ENCODE peak calls at places on chromosomes 16 and 17, in seven cellular contexts. One of them, this sample, is unnamed.

GRCh38 chr16:29877266-29877961 is 14.4 kb upstream of the CDIPT start:
- DNase-seq in activated naive CD4-positive, alpha-beta T cell: no peak
- DNase-seq in T-helper 1 cell: peak
- DNase-seq in stimulated activated CD4-positive, alpha-beta T cell treated with anti-CD3 and anti-CD28 coated beads, Interleukin-12 subunit alpha, Interleukin-12 subunit beta, amount 100 ng/mL, for 48 hours: peak
- DNase-seq in prostate gland: no peak
- DNase-seq in fibroblast of lung: peak
- DNase-seq in central memory CD8-positive, alpha-beta T cell: no peak
- DNase-seq in this sample: no peak

GRCh38 chr16:69310479-69311114 is 553 bp upstream of the VPS4A start:
- DNase-seq in fibroblast of lung: no peak
- DNase-seq in stimulated activated CD4-positive, alpha-beta T cell treated with anti-CD3 and anti-CD28 coated beads, Interleukin-12 subunit alpha, Interleukin-12 subunit beta, amount 100 ng/mL, for 48 hours: no peak
- DNase-seq in prostate gland: no peak
- DNase-seq in central memory CD8-positive, alpha-beta T cell: no peak
- DNase-seq in activated naive CD4-positive, alpha-beta T cell: no peak
- DNase-seq in T-helper 1 cell: no peak
- DNase-seq in this sample: no peak

GRCh38 chr16:87570938-87571867 is 31.1 kb upstream of the JPH3 start:
- DNase-seq in central memory CD8-positive, alpha-beta T cell: no peak
- DNase-seq in prostate gland: peak
- DNase-seq in activated naive CD4-positive, alpha-beta T cell: no peak
- DNase-seq in T-helper 1 cell: no peak
- DNase-seq in stimulated activated CD4-positive, alpha-beta T cell treated with anti-CD3 and anti-CD28 coated beads, Interleukin-12 subunit alpha, Interleukin-12 subunit beta, amount 100 ng/mL, for 48 hours: no peak
- DNase-seq in fibroblast of lung: peak
- DNase-seq in this sample: no peak

GRCh38 chr16:19001788-19002187 is 18.1 kb downstream of the TMC7 start:
- DNase-seq in central memory CD8-positive, alpha-beta T cell: no peak
- DNase-seq in prostate gland: no peak
- DNase-seq in fibroblast of lung: peak
- DNase-seq in activated naive CD4-positive, alpha-beta T cell: no peak
- DNase-seq in stimulated activated CD4-positive, alpha-beta T cell treated with anti-CD3 and anti-CD28 coated beads, Interleukin-12 subunit alpha, Interleukin-12 subunit beta, amount 100 ng/mL, for 48 hours: no peak
- DNase-seq in T-helper 1 cell: no peak
- DNase-seq in this sample: no peak

GRCh38 chr17:7511108-7511507 is 26.9 kb downstream of the POLR2A start:
- DNase-seq in T-helper 1 cell: no peak
- DNase-seq in activated naive CD4-positive, alpha-beta T cell: no peak
- DNase-seq in central memory CD8-positive, alpha-beta T cell: no peak
- DNase-seq in prostate gland: no peak
- DNase-seq in fibroblast of lung: peak
- DNase-seq in stimulated activated CD4-positive, alpha-beta T cell treated with anti-CD3 and anti-CD28 coated beads, Interleukin-12 subunit alpha, Interleukin-12 subunit beta, amount 100 ng/mL, for 48 hours: no peak
- DNase-seq in this sample: no peak

GRCh38 chr16:57795431-57795878 is 6.8 kb downstream of the KIFC3 start:
- DNase-seq in fibroblast of lung: peak
- DNase-seq in prostate gland: peak
- DNase-seq in central memory CD8-positive, alpha-beta T cell: no peak
- DNase-seq in stimulated activated CD4-positive, alpha-beta T cell treated with anti-CD3 and anti-CD28 coated beads, Interleukin-12 subunit alpha, Interleukin-12 subunit beta, amount 100 ng/mL, for 48 hours: no peak
- DNase-seq in activated naive CD4-positive, alpha-beta T cell: no peak
- DNase-seq in T-helper 1 cell: no peak
- DNase-seq in this sample: no peak

GRCh38 chr17:45282683-45283644 is 21.1 kb upstream of the SPATA32 start:
- DNase-seq in prostate gland: no peak
- DNase-seq in fibroblast of lung: peak
- DNase-seq in central memory CD8-positive, alpha-beta T cell: no peak
- DNase-seq in activated naive CD4-positive, alpha-beta T cell: no peak
- DNase-seq in T-helper 1 cell: no peak
- DNase-seq in stimulated activated CD4-positive, alpha-beta T cell treated with anti-CD3 and anti-CD28 coated beads, Interleukin-12 subunit alpha, Interleukin-12 subunit beta, amount 100 ng/mL, for 48 hours: no peak
- DNase-seq in this sample: no peak

GRCh38 chr16:49615606-49616005 is 240.3 kb downstream of the ZNF423 start:
- DNase-seq in prostate gland: no peak
- DNase-seq in central memory CD8-positive, alpha-beta T cell: no peak
- DNase-seq in activated naive CD4-positive, alpha-beta T cell: no peak
- DNase-seq in T-helper 1 cell: no peak
- DNase-seq in fibroblast of lung: no peak
- DNase-seq in stimulated activated CD4-positive, alpha-beta T cell treated with anti-CD3 and anti-CD28 coated beads, Interleukin-12 subunit alpha, Interleukin-12 subunit beta, amount 100 ng/mL, for 48 hours: no peak
- DNase-seq in this sample: no peak

GRCh38 chr16:16122264-16122663 is 101.0 kb downstream of the ABCC6 start:
- DNase-seq in central memory CD8-positive, alpha-beta T cell: no peak
- DNase-seq in T-helper 1 cell: no peak
- DNase-seq in activated naive CD4-positive, alpha-beta T cell: no peak
- DNase-seq in stimulated activated CD4-positive, alpha-beta T cell treated with anti-CD3 and anti-CD28 coated beads, Interleukin-12 subunit alpha, Interleukin-12 subunit beta, amount 100 ng/mL, for 48 hours: no peak
- DNase-seq in fibroblast of lung: no peak
- DNase-seq in prostate gland: no peak
- DNase-seq in this sample: no peak

GRCh38 chr17:44844390-44844830 is 3.3 kb upstream of the HIGD1B start:
- DNase-seq in activated naive CD4-positive, alpha-beta T cell: no peak
- DNase-seq in prostate gland: no peak
- DNase-seq in T-helper 1 cell: no peak
- DNase-seq in central memory CD8-positive, alpha-beta T cell: no peak
- DNase-seq in fibroblast of lung: peak
- DNase-seq in stimulated activated CD4-positive, alpha-beta T cell treated with anti-CD3 and anti-CD28 coated beads, Interleukin-12 subunit alpha, Interleukin-12 subunit beta, amount 100 ng/mL, for 48 hours: no peak
- DNase-seq in this sample: no peak

GRCh38 chr16:68097088-68097487 is 11.9 kb downstream of the NFATC3 start:
- DNase-seq in stimulated activated CD4-positive, alpha-beta T cell treated with anti-CD3 and anti-CD28 coated beads, Interleukin-12 subunit alpha, Interleukin-12 subunit beta, amount 100 ng/mL, for 48 hours: no peak
- DNase-seq in fibroblast of lung: no peak
- DNase-seq in activated naive CD4-positive, alpha-beta T cell: no peak
- DNase-seq in T-helper 1 cell: no peak
- DNase-seq in central memory CD8-positive, alpha-beta T cell: no peak
- DNase-seq in prostate gland: no peak
- DNase-seq in this sample: no peak

GRCh38 chr17:28937044-28937729 is 14.1 kb downstream of the PHF12 start:
- DNase-seq in T-helper 1 cell: no peak
- DNase-seq in central memory CD8-positive, alpha-beta T cell: no peak
- DNase-seq in prostate gland: peak
- DNase-seq in activated naive CD4-positive, alpha-beta T cell: no peak
- DNase-seq in stimulated activated CD4-positive, alpha-beta T cell treated with anti-CD3 and anti-CD28 coated beads, Interleukin-12 subunit alpha, Interleukin-12 subunit beta, amount 100 ng/mL, for 48 hours: no peak
- DNase-seq in fibroblast of lung: no peak
- DNase-seq in this sample: no peak

GRCh38 chr17:34760931-34761500 is 181.6 kb downstream of the TMEM132E start:
- DNase-seq in stimulated activated CD4-positive, alpha-beta T cell treated with anti-CD3 and anti-CD28 coated beads, Interleukin-12 subunit alpha, Interleukin-12 subunit beta, amount 100 ng/mL, for 48 hours: no peak
- DNase-seq in activated naive CD4-positive, alpha-beta T cell: no peak
- DNase-seq in T-helper 1 cell: no peak
- DNase-seq in prostate gland: no peak
- DNase-seq in fibroblast of lung: no peak
- DNase-seq in central memory CD8-positive, alpha-beta T cell: no peak
- DNase-seq in this sample: no peak

GRCh38 chr17:60039509-60040442 is 38.9 kb downstream of the HEATR6 start:
- DNase-seq in fibroblast of lung: no peak
- DNase-seq in T-helper 1 cell: no peak
- DNase-seq in stimulated activated CD4-positive, alpha-beta T cell treated with anti-CD3 and anti-CD28 coated beads, Interleukin-12 subunit alpha, Interleukin-12 subunit beta, amount 100 ng/mL, for 48 hours: no peak
- DNase-seq in central memory CD8-positive, alpha-beta T cell: no peak
- DNase-seq in activated naive CD4-positive, alpha-beta T cell: no peak
- DNase-seq in prostate gland: no peak
- DNase-seq in this sample: no peak

GRCh38 chr16:73887895-73888294 is 408.7 kb upstream of the PSMD7 start:
- DNase-seq in stimulated activated CD4-positive, alpha-beta T cell treated with anti-CD3 and anti-CD28 coated beads, Interleukin-12 subunit alpha, Interleukin-12 subunit beta, amount 100 ng/mL, for 48 hours: no peak
- DNase-seq in central memory CD8-positive, alpha-beta T cell: no peak
- DNase-seq in fibroblast of lung: no peak
- DNase-seq in prostate gland: no peak
- DNase-seq in T-helper 1 cell: no peak
- DNase-seq in activated naive CD4-positive, alpha-beta T cell: no peak
- DNase-seq in this sample: no peak

GRCh38 chr17:57916925-57917858 is 38.0 kb downstream of the CUEDC1 start:
- DNase-seq in T-helper 1 cell: peak
- DNase-seq in central memory CD8-positive, alpha-beta T cell: no peak
- DNase-seq in activated naive CD4-positive, alpha-beta T cell: no peak
- DNase-seq in fibroblast of lung: no peak
- DNase-seq in stimulated activated CD4-positive, alpha-beta T cell treated with anti-CD3 and anti-CD28 coated beads, Interleukin-12 subunit alpha, Interleukin-12 subunit beta, amount 100 ng/mL, for 48 hours: no peak
- DNase-seq in prostate gland: no peak
- DNase-seq in this sample: no peak

GRCh38 chr17:43377056-43377810 is 21.6 kb upstream of the ARL4D start:
- DNase-seq in prostate gland: no peak
- DNase-seq in T-helper 1 cell: no peak
- DNase-seq in fibroblast of lung: no peak
- DNase-seq in central memory CD8-positive, alpha-beta T cell: no peak
- DNase-seq in stimulated activated CD4-positive, alpha-beta T cell treated with anti-CD3 and anti-CD28 coated beads, Interleukin-12 subunit alpha, Interleukin-12 subunit beta, amount 100 ng/mL, for 48 hours: no peak
- DNase-seq in activated naive CD4-positive, alpha-beta T cell: no peak
- DNase-seq in this sample: no peak